ENCODE peak calls at places on chromosomes 11 and 22, in eight cellular contexts. B is stomach, O is esophagus muscularis mucosa, G is GM23338, K is HepG2, N is upper lobe of left lung, Q is HCT116, V is K562. Y is an unnamed sample.

GRCh38 chr22:30556388-30556787 is 9.8 kb upstream of the SEC14L6 start:
- DNase-seq in K (no peak), V (no peak), Q (no peak), O (no peak), N (no peak), G (peak; percentile 41), B (no peak), Y (no peak)

GRCh38 chr11:11081786-11082185 is 223.9 kb upstream of the ZBED5 start:
- DNase-seq in N (no peak), G (peak; percentile 27), B (no peak), K (no peak), O (no peak), V (no peak), Q (no peak), Y (no peak)

GRCh38 chr11:68263444-68264035 is 8.2 kb downstream of the C11orf24 start:
- DNase-seq in B (no peak), N (peak; percentile 48), V (no peak), O (no peak), G (no peak), Q (no peak), K (no peak), Y (no peak)

GRCh38 chr11:16126361-16126760 is 230.0 kb downstream of the SOX6 start:
- DNase-seq in O (no peak), B (no peak), N (no peak), V (no peak), G (no peak), K (peak; percentile 82), Q (no peak), Y (no peak)

GRCh38 chr11:2393111-2393868 is 7.3 kb upstream of the TSSC4 start:
- DNase-seq in B (no peak), G (no peak), V (no peak), O (no peak), Q (no peak), K (no peak), N (peak; percentile 69), Y (no peak)

GRCh38 chr11:60718524-60719316 is 5.8 kb upstream of the MS4A18 start:
- DNase-seq in K (no peak), O (no peak), Q (no peak), B (no peak), G (no peak), V (no peak), N (no peak), Y (no peak)

GRCh38 chr22:36740716-36741115 is 35.2 kb downstream of the IFT27 start:
- DNase-seq in N (no peak), G (no peak), K (no peak), O (no peak), Q (no peak), B (peak; percentile 13), V (no peak), Y (no peak)

GRCh38 chr22:45867118-45867905 is 109.7 kb downstream of the WNT7B start:
- DNase-seq in V (no peak), K (no peak), B (peak; percentile 23), O (peak; percentile 39), G (peak; percentile 72), Q (no peak), N (peak; percentile 89), Y (no peak)

GRCh38 chr11:36149538-36150242 is 139.5 kb downstream of the COMMD9 start:
- DNase-seq in Q (peak; percentile 99), G (peak; percentile 69), O (no peak), B (peak; percentile 33), N (no peak), K (peak; percentile 68), V (peak; percentile 84), Y (no peak)

GRCh38 chr11:101441747-101442146 is 142.1 kb downstream of the TRPC6 start:
- DNase-seq in G (no peak), V (no peak), N (no peak), Q (no peak), B (peak; percentile 88), O (no peak), K (no peak), Y (no peak)

GRCh38 chr11:76524461-76524860 is 79.6 kb downstream of the EMSY start:
- DNase-seq in N (no peak), G (no peak), O (no peak), K (peak; percentile 36), V (no peak), Q (peak; percentile 24), B (no peak), Y (no peak)

GRCh38 chr11:63564056-63564784 is 1.0 kb upstream of the PLAAT2 start:
- DNase-seq in K (no peak), N (no peak), B (peak; percentile 48), V (no peak), Q (no peak), O (no peak), G (no peak), Y (no peak)

GRCh38 chr11:63558459-63559157 is 4.6 kb downstream of the PLAAT2 start:
- DNase-seq in B (no peak), Q (no peak), K (no peak), O (no peak), V (no peak), G (no peak), N (no peak), Y (no peak)

GRCh38 chr11:63557548-63557947 is 5.6 kb downstream of the PLAAT2 start:
- DNase-seq in G (no peak), Q (no peak), B (no peak), K (no peak), N (no peak), O (no peak), V (no peak), Y (no peak)

GRCh38 chr11:63563201-63564055 is at the start of gene PLAAT2:
- DNase-seq in Q (no peak), K (no peak), N (no peak), B (no peak), G (no peak), O (no peak), V (no peak), Y (no peak)

GRCh38 chr11:63560506-63561179 is 2.5 kb downstream of the PLAAT2 start:
- DNase-seq in G (no peak), V (no peak), Q (no peak), O (peak; percentile 34), K (no peak), B (peak; percentile 85), N (no peak), Y (no peak)
- TF ChIP-seq POLR2AphosphoS5 in G (no peak), V (no peak), Q (no peak), O (no peak), K (no peak), B (peak; percentile 50), N (peak; percentile 30), Y (no peak)

GRCh38 chr11:109970516-109971183 is 122.5 kb upstream of the ZC3H12C start:
- DNase-seq in Q (no peak), O (no peak), G (no peak), V (no peak), B (no peak), K (no peak), N (no peak), Y (no peak)
- H3K4me3 ChIP-seq in Q (no peak overlapping the region), O (no peak overlapping the region), G (no peak overlapping the region), V (no peak overlapping the region), B (no peak overlapping the region), K (no peak overlapping the region), N (no peak overlapping the region), Y (peak overlapping the region; percentile 72)

GRCh38 chr22:42719656-42720262 is 911 bp downstream of the A4GALT start:
- DNase-seq in O (no peak), N (no peak), V (peak; percentile 3), G (peak; percentile 68), Q (no peak), K (no peak), B (no peak), Y (no peak)

GRCh38 chr22:42716221-42716620 is 4.4 kb downstream of the A4GALT start:
- DNase-seq in Q (no peak), B (no peak), O (no peak), N (no peak), V (no peak), K (no peak), G (no peak), Y (no peak)

GRCh38 chr22:42716649-42717127 is 4.0 kb downstream of the A4GALT start:
- DNase-seq in O (no peak), K (no peak), N (no peak), Q (no peak), B (no peak), G (no peak), V (no peak), Y (no peak)

GRCh38 chr22:42719133-42719532 is 1.5 kb downstream of the A4GALT start:
- DNase-seq in G (peak; percentile 27), K (no peak), Q (no peak), O (no peak), B (no peak), V (no peak), N (no peak), Y (no peak)

DNA sequence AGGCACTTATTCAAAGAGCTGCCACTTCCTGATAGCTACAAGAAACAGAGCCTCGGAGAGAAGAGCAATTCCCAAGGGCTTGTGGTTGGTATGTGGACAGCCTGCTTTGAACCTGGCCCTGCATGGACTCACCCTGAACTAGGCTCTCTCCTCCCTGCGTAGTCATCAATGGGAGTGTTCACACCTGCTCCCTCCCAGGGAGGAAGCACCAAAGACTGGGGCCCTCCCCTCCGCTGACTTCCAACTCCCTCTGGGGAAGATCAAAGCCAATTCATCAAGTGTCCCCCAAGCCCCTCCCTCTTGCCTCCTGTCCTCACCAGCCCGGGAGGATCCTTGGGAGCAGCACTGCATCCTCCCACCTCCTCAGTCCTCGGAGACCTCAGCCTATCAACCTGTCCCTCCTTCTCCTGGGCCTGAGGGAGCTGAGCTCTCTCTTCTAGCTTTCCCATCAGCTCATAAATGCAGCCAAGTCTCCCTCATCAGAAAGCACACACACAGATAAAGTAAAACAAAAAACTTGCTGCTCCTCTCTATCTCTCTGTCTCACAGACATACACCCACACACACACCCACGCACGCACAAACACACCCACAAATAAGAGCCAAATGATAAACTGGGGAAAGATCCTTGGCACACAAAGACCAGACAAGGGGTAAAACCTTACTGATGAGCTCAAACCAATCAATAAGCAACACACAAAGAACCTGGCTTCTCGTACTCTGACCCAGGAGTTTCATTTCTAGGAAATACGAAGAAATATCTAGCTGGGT is 3.3 kb downstream of the A4GALT start:
- DNase-seq in V (peak; percentile 53), O (no peak), G (peak; percentile 75), B (no peak), K (no peak), Q (no peak), N (no peak), Y (no peak)
- H3K27ac ChIP-seq in V (no peak overlapping the region), O (peak overlapping the region; percentile 99), G (peak overlapping the region; percentile 59), B (peak overlapping the region; percentile 48), K (no peak overlapping the region), Q (no peak overlapping the region), N (no peak overlapping the region), Y (peak overlapping the region; percentile 65)

DNA sequence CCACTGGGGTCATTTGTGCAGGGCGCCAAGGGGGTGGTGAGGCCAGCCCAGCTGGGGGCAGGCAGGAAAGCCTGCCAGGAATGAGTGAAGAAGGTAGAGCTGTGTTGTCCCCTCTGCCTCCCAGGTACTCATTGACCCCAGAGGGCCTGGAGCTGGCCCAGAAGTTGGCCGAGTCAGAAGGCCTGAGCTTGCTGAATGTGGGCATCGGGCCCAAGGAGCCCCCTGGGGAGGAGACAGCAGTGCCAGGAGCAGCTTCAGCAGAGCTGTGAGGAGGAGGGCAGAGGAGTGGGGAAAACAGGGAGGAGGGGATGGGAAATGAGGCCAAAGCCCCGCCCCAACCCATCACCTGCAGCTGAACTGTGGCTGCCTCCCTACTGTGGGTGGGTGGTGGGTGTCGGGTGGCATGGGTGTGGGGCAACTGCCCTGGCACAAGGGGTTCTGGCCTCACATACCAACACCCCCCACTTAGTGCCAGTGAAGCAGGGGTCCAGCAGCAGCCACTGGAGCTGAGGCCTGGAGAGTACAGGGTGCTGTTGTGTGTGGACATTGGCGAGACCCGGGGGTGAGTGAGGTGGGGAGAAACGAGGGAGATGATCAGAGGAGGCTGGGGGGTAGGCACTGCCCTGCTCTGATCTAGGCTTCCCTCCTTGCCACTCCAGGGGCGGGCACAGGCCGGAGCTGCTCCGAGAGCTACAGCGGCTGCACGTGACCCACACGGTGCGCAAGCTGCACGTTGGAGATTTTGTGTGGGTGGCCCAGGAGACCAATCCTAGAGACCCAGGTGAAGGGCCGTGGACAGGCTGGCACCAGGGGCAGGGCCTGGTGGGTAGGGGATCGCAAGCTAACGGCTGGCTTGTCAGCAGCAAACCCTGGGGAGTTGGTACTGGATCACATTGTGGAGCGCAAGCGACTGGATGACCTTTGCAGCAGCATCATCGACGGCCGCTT is 3.0 kb downstream of the MUS81 start:
- DNase-seq in G (no peak), N (no peak), V (no peak), K (no peak), B (no peak), O (no peak), Q (no peak), Y (no peak)
- TF ChIP-seq POLR2AphosphoS5 in G (no peak), N (no peak), V (no peak), K (no peak), B (no peak), O (no peak), Q (no peak), Y (no peak)

Y was measured in SK-N-MC.